ENCODE peak calls at places on chromosomes 11 and 22, in six cellular contexts. E is glutamatergic neuron, B is body of pancreas, I is BE2C, X is prostate gland, Q is RWPE1. K is an unnamed sample.

GRCh38 chr22:24758164-24758799 is 16.2 kb downstream of the PIWIL3 start:
- DNase-seq in E (peak), I (peak), Q (peak), B (peak), X (peak), K (no peak)

GRCh38 chr11:61080526-61080925 is 21.8 kb upstream of the CD5 start:
- DNase-seq in B (no peak), Q (no peak), I (no peak), X (no peak), E (no peak), K (no peak)

GRCh38 chr11:2287102-2287501 is 14.6 kb downstream of the C11orf21 start:
- DNase-seq in I (peak), Q (no peak), X (no peak), E (no peak), B (peak), K (peak)

GRCh38 chr11:34525098-34525497 is 11.5 kb upstream of the ELF5 start:
- DNase-seq in E (no peak), I (no peak), B (no peak), Q (no peak), X (no peak), K (no peak)

GRCh38 chr22:50688448-50688847 is 15.8 kb downstream of the SHANK3 start:
- DNase-seq in B (no peak), E (no peak), Q (no peak), X (no peak), I (no peak), K (no peak)

GRCh38 chr22:17319541-17319940 is 49.7 kb upstream of the CECR2 start:
- DNase-seq in B (no peak), X (no peak), E (peak), Q (no peak), I (no peak), K (no peak)

GRCh38 chr11:122494171-122494570 is 161.4 kb upstream of the UBASH3B start:
- DNase-seq in E (no peak), B (no peak), X (no peak), I (no peak), Q (no peak), K (no peak)

GRCh38 chr22:30208631-30209603 is 37.6 kb downstream of the LIF start:
- DNase-seq in Q (no peak), E (no peak), X (no peak), B (peak), I (peak), K (no peak)

GRCh38 chr22:20013382-20013871 is 3.2 kb downstream of the ARVCF start:
- DNase-seq in X (no peak), E (peak), Q (no peak), I (peak), B (peak), K (no peak)

GRCh38 chr11:102367364-102367763 is 20.4 kb downstream of the BIRC2 start:
- DNase-seq in X (no peak), E (no peak), B (no peak), Q (no peak), I (no peak), K (no peak)

GRCh38 chr11:83941050-83941449 is 654.9 kb upstream of the CCDC90B start:
- DNase-seq in E (no peak), Q (no peak), B (no peak), I (no peak), X (no peak), K (no peak)

GRCh38 chr22:22884010-22884887 is 3.4 kb upstream of the IGLL5 start:
- DNase-seq in B (peak), I (peak), E (peak), X (no peak), Q (peak), K (peak)
- TF ChIP-seq CTCF in B (peak), I (peak), E (peak), X (peak), Q (peak), K (peak)

GRCh38 chr11:117621226-117621625 is 175.8 kb downstream of the DSCAML1 start:
- DNase-seq in I (no peak), E (no peak), Q (no peak), B (no peak), X (no peak), K (no peak)
- TF ChIP-seq CTCF in I (peak), E (peak), Q (peak), B (peak), X (no peak), K (peak)

GRCh38 chr11:43578346-43579170 is 102.0 kb upstream of the HSD17B12 start:
- DNase-seq in Q (peak), E (no peak), I (no peak), X (no peak), B (no peak), K (no peak)

GRCh38 chr11:43575931-43576833 is 104.4 kb upstream of the HSD17B12 start:
- DNase-seq in I (no peak), B (no peak), X (no peak), E (no peak), Q (no peak), K (no peak)

GRCh38 chr11:43574949-43575915 is 105.3 kb upstream of the HSD17B12 start:
- DNase-seq in E (peak), B (no peak), I (peak), X (no peak), Q (no peak), K (no peak)

GRCh38 chr11:43577566-43578264 is 102.8 kb upstream of the HSD17B12 start:
- DNase-seq in B (no peak), I (no peak), Q (no peak), E (no peak), X (no peak), K (no peak)

DNA sequence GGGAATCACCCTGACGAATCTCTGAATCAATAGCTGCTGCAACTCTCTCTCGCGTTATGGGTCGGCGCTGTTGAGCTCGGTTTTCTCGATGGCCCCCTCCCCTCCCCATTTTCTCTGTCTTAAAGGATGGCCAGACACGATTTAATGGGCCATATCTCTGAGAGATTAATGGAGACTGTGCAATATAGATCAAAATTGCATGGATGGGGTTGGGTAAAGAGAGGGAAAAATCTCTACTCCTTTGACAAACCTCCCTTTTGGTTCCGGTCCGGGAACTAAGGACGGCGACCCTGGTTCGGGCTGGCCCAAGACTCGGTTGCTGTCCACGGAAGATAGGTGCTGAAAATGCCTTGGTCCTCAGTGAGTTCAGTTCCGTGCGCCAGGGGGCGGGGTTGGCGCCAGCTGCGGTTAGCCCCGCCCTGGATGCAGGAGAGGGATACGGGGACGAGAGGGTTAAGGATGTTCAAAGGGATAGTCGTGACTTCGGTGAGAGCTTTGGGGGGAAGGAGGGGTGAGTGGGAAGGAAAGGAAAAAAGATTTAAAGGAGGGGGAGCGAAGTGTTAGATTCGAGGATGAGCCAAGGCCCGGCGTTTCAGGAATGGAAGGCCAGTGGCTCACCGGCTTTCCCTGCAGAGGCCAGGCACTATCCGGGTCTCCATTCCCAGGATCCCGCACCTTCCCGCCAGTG is 103.6 kb upstream of the HSD17B12 start:
- DNase-seq in E (peak), Q (peak), X (no peak), I (peak), B (no peak), K (no peak)
- TF ChIP-seq CTCF in E (peak), Q (no peak), X (no peak), I (peak), B (no peak), K (peak)

GRCh38 chr11:65454696-65455456 is 32.3 kb downstream of the NEAT1 start:
- DNase-seq in E (peak), X (peak), I (peak), Q (peak), B (peak), K (no peak)
- TF ChIP-seq CTCF in E (no peak), X (no peak), I (no peak), Q (no peak), B (no peak), K (no peak)

DNA sequence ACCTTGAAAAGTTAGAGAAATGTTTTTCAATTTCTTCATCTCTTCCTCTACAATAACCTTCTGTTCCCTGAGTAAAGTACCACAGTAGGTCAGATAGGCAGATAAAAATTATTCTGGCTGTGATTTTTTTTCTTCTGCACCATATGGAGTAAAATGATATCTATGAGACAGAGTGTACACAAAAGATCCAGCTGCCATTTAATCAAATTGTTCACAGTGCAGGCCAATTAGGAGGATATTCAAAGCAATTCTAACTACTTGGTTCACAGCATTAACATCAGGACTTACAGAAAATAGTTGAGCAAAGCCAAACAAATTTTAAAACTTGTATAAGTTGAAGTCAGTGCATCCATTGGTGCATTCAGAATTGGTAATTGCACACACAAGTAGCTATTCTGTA is 147.9 kb upstream of the LUZP2 start:
- DNase-seq in I (no peak), X (no peak), Q (no peak), B (no peak), E (no peak), K (no peak)
- TF ChIP-seq CTCF in I (no peak), X (no peak), Q (no peak), B (no peak), E (no peak), K (no peak)

GRCh38 chr11:74971424-74971823 is 17.3 kb upstream of the NEU3 start:
- DNase-seq in I (no peak), Q (no peak), X (no peak), E (no peak), B (no peak), K (no peak)

GRCh38 chr11:74966651-74967050 is 17.6 kb downstream of the SPCS2 start:
- DNase-seq in I (no peak), B (no peak), X (no peak), Q (no peak), E (no peak), K (no peak)

GRCh38 chr11:74970852-74971395 is 17.8 kb upstream of the NEU3 start:
- DNase-seq in Q (no peak), I (no peak), B (no peak), E (no peak), X (no peak), K (no peak)
- TF ChIP-seq CTCF in Q (no peak), I (no peak), B (no peak), E (no peak), X (no peak), K (no peak)

GRCh38 chr11:8794677-8795103 is 112.1 kb downstream of the RPL27A start:
- DNase-seq in I (no peak), X (no peak), B (peak), E (no peak), Q (no peak), K (no peak)
- TF ChIP-seq CTCF in I (peak), X (peak), B (peak), E (peak), Q (no peak), K (peak)

K was measured in type B pancreatic cell.